ENCODE peak calls at places on chromosomes 5 and 9, in seven cellular contexts. O is HCT116, H is heart left ventricle, B is stomach, N is thyroid gland, F is adrenal gland, P is transverse colon. C is an unnamed sample.

GRCh38 chr5:107300928-107301327 is 369.8 kb downstream of the EFNA5 start:
- DNase-seq in O (no peak), H (no peak), B (no peak), N (no peak), F (no peak), P (no peak), C (no peak)

GRCh38 chr5:95621839-95622629 is 2.1 kb downstream of the GPR150 start:
- DNase-seq in O (no peak), H (no peak), B (no peak), N (no peak), F (no peak), P (peak), C (no peak)

GRCh38 chr9:121645003-121645402 is 6.4 kb upstream of the DAB2IP start:
- DNase-seq in O (no peak), H (no peak), B (peak), N (peak), F (no peak), P (no peak), C (no peak)

GRCh38 chr9:971901-972511 is 4.4 kb upstream of the DMRT3 start:
- DNase-seq in O (no peak), H (no peak), B (no peak), N (peak), F (no peak), P (peak), C (no peak)

GRCh38 chr9:90979614-90980013 is 178.0 kb downstream of the SYK start:
- DNase-seq in O (no peak), H (no peak), B (no peak), N (peak), F (no peak), P (no peak), C (no peak)

GRCh38 chr9:92299116-92299515 is 5.6 kb upstream of the IARS1 start:
- DNase-seq in O (no peak), H (no peak), B (no peak), N (no peak), F (no peak), P (no peak), C (no peak)

GRCh38 chr9:73183917-73184861 is 32.5 kb downstream of the ANXA1 start:
- DNase-seq in O (peak), H (no peak), B (no peak), N (no peak), F (no peak), P (no peak), C (no peak)

GRCh38 chr9:16515207-16515606 is 355.3 kb downstream of the BNC2 start:
- DNase-seq in O (no peak), H (no peak), B (no peak), N (peak), F (no peak), P (no peak), C (no peak)

GRCh38 chr5:10933141-10933540 is 172.1 kb upstream of the DAP start:
- DNase-seq in O (no peak), H (no peak), B (no peak), N (no peak), F (no peak), P (no peak), C (no peak)

GRCh38 chr5:58980890-58981289 is 398.0 kb downstream of the RAB3C start:
- DNase-seq in O (no peak), H (no peak), B (no peak), N (no peak), F (no peak), P (no peak), C (no peak)

GRCh38 chr9:32992596-32993238 is 8.7 kb downstream of the APTX start:
- DNase-seq in O (no peak), H (no peak), B (no peak), N (no peak), F (no peak), P (no peak), C (no peak)

GRCh38 chr9:36993933-36994764 is 39.9 kb downstream of the PAX5 start:
- DNase-seq in O (no peak), H (no peak), B (no peak), N (no peak), F (no peak), P (peak), C (no peak)
- TF ChIP-seq POLR2A in O (no peak), H (no peak), B (no peak), N (no peak), F (no peak), P (no peak), C (no peak)

DNA sequence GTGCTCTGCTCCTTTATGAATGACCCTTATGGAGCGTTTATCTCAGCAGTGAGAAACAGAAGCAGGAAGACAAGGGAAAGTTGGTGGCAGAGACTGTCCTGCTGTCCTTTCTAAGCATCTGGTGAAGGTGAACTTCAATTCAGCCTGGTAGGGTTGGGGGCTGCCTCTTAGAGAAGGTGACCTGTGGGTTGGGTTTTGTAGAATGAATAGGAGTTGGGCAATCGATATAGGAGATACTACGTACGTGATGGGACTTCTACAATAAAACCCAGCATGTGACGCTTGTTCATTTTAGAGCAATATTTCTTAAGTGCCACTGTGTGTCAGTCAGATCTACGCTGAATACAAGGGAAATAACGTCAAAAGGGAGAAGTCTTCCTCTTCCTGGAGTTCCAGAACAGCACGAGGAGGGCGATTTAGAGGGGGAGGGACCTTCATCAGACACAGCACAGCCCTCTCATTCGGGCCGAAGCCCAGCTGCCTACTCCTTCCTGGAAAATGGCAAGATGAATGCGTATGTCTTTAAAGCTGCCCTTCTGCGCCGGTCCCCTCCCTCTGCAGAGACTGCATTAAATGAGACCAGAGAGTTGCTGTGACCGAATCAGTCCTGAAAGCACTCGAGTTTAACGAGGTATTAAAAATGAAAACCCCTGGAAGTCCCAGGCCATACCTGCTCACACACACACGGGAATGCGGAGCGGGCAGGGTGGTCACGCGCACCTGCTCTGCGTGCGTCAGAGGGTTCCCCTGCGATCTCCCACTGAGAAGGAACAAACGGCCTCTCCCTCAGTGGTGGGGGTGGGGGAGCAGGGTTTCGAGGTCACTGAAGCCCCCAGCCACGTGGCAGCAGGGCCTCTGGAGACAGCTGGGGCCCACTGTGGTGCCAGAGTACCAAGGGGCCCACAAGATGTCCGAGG is 85.3 kb upstream of the SARDH start:
- DNase-seq in O (no peak), H (no peak), B (no peak), N (peak), F (no peak), P (no peak), C (no peak)
- TF ChIP-seq POLR2A in O (no peak), H (no peak), B (no peak), N (no peak), F (no peak), P (no peak), C (no peak)

DNA sequence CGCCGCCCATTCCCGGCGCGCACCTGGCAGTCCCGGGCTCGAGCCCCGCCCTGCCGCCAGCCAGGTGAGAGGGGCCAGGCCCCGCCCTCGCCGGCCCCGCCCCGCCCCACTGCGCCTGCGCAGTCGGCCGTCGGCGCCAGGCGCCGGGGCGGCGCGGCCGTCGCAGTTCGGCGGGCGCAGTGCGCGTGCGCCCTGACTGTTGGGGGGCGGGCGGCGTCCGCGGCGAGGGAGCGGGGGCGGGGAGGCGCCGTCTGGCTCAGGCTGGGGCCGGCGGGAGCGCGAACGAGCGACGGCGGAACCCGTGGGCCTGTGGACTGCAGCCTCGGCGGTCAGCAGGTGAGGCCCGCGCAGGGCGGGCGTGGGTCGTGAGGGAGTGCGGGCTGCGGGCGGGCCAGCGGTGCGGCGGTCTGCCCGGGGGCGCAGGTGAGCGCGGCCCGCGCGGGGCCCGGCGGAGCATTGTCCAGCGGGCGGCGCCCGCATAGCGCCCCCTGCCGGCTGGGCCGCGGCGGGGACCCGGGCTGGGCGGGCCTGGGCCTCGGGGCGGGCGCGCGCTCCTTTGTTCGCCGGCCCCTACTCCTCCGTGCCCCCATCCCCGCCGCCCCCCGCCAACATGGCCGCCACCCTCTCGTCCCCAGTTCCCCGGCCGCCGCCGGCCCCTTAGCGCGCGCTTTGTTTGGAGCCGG is at the start of gene SPIN1:
- DNase-seq in O (peak), H (peak), B (peak), N (peak), F (peak), P (peak), C (peak)
- TF ChIP-seq POLR2A in O (no peak), H (no peak), B (no peak), N (peak), F (peak), P (no peak), C (peak)

GRCh38 chr5:14854806-14855205 is 16.8 kb downstream of the ANKH start:
- DNase-seq in O (no peak), H (no peak), B (no peak), N (no peak), F (no peak), P (no peak), C (no peak)
- TF ChIP-seq POLR2A in O (no peak), H (no peak), B (no peak), N (no peak), F (no peak), P (no peak), C (no peak)

GRCh38 chr9:129894106-129894823 is 59.0 kb downstream of the USP20 start:
- DNase-seq in O (no peak), H (no peak), B (no peak), N (peak), F (no peak), P (no peak), C (no peak)
- TF ChIP-seq POLR2A in O (no peak), H (no peak), B (no peak), N (no peak), F (no peak), P (no peak), C (no peak)

GRCh38 chr9:93569775-93570174 is 6.6 kb upstream of the PHF2 start:
- DNase-seq in O (no peak), H (no peak), B (no peak), N (no peak), F (no peak), P (no peak), C (no peak)

GRCh38 chr9:93566408-93567270 is 9.7 kb upstream of the PHF2 start:
- DNase-seq in O (peak), H (peak), B (peak), N (peak), F (peak), P (peak), C (peak)

GRCh38 chr9:93565089-93565488 is 11.3 kb upstream of the PHF2 start:
- DNase-seq in O (no peak), H (no peak), B (no peak), N (no peak), F (no peak), P (no peak), C (no peak)

GRCh38 chr9:93568169-93568568 is 8.2 kb upstream of the PHF2 start:
- DNase-seq in O (no peak), H (no peak), B (no peak), N (no peak), F (no peak), P (no peak), C (no peak)

GRCh38 chr9:93567271-93567959 is 9.0 kb upstream of the PHF2 start:
- DNase-seq in O (no peak), H (no peak), B (no peak), N (peak), F (peak), P (no peak), C (no peak)
- TF ChIP-seq POLR2A in O (no peak), H (no peak), B (no peak), N (no peak), F (no peak), P (no peak), C (no peak)

C was measured in gastrocnemius medialis.